ENCODE peak calls at places on chromosomes 4 and X, in seven cellular contexts. Y, X, T, B, O, F and N are unnamed samples. For H3K27me3, the result is how much of the 10 kb centered on the place peaks cover.

GRCh38 chr4:94516067-94516466 is 64.3 kb downstream of the PDLIM5 start:
- DNase-seq in O (no peak), X (no peak), Y (no peak), B (no peak), T (no peak), F (peak), N (no peak)

GRCh38 chrX:27728291-27728690 is 79.5 kb upstream of the MAGEB10 start:
- DNase-seq in Y (no peak), F (peak), B (no peak), T (no peak), X (no peak), O (no peak), N (no peak)

GRCh38 chr4:141307241-141307689 is 86.6 kb downstream of the ZNF330 start:
- DNase-seq in X (peak), Y (no peak), F (peak), B (peak), T (peak), O (peak), N (peak)

GRCh38 chrX:150032742-150033141 is 94.5 kb upstream of the EOLA2 start:
- DNase-seq in F (peak), B (no peak), X (no peak), O (no peak), T (no peak), Y (no peak), N (no peak)

GRCh38 chr4:87317527-87317926 is 5.2 kb downstream of the HSD17B13 start:
- DNase-seq in O (no peak), T (no peak), F (peak), X (no peak), B (no peak), Y (no peak), N (no peak)

GRCh38 chr4:57078685-57079521 is 31.3 kb downstream of the IGFBP7 start:
- DNase-seq in X (no peak), B (no peak), T (no peak), Y (no peak), O (no peak), F (no peak), N (no peak)

GRCh38 chr4:76882630-76883029 is 15.3 kb downstream of the SOWAHB start:
- DNase-seq in B (no peak), F (no peak), X (no peak), O (no peak), T (no peak), Y (no peak), N (no peak)

GRCh38 chr4:39900966-39901365 is 76.7 kb downstream of the PDS5A start:
- DNase-seq in T (no peak), X (no peak), F (peak), B (no peak), Y (no peak), O (no peak), N (no peak)

GRCh38 chr4:23929248-23929647 is 39.4 kb upstream of the PPARGC1A start:
- DNase-seq in B (no peak), X (no peak), Y (no peak), T (no peak), O (no peak), F (no peak), N (no peak)

GRCh38 chrX:150361777-150362351 is 1.3 kb upstream of the MAMLD1 start:
- DNase-seq in B (no peak), Y (no peak), T (no peak), F (peak), X (no peak), O (peak), N (peak)

GRCh38 chr4:145679520-145679919 is 426 bp upstream of the C4orf51 start:
- DNase-seq in B (no peak), Y (no peak), X (no peak), O (no peak), T (no peak), F (peak), N (peak)

GRCh38 chr4:181964731-181965130 is 278.5 kb upstream of the TENM3 start:
- DNase-seq in B (no peak), T (no peak), Y (no peak), F (no peak), O (no peak), X (no peak), N (no peak)

GRCh38 chr4:126544276-126544675 is 1088.5 kb upstream of the INTU start:
- DNase-seq in X (no peak), O (no peak), Y (no peak), T (no peak), B (no peak), F (no peak), N (no peak)

GRCh38 chr4:123995939-123996338 is 599.3 kb downstream of the SPRY1 start:
- DNase-seq in Y (no peak), X (no peak), F (peak), B (no peak), O (no peak), T (no peak), N (no peak)

GRCh38 chrX:16479206-16479869 is 170.6 kb upstream of the S100G start:
- DNase-seq in F (peak), X (no peak), B (no peak), O (no peak), T (no peak), Y (no peak), N (no peak)

DNA sequence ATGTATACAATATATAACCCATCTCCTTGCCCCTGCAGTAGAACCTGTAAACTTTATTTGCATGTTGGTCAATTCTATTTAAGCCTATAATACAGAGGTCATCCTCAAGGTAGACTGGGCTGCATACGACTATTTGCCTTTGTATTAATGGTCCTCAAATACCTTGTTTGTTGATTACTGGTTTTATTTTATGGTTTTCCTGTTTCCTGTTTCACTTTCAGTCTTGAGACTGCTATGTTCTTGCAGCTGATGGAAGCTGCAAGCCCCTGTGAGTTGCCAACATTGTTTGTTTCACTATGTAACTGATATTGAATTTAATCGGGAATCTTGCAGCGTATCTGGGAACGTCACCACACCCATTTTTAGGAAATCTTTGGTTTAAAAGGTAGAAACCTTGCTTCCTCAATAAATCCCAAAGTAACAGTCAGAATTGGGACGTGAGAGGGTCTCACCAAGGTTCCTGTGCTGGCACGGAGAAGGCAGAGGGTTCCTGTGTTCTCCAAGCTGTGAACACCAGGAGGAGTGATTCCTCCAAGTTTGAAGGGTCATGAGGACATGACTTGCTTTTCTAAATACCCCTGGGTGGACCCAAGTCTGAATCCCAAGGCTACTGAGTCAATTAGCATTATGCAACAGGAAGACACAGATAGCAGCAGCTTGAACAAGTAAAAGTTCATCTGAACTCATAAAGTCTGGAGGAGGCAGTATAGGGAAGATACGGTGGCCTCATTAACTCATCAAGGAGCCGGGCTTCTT is 110.6 kb upstream of the PNPLA4 start:
- DNase-seq in B (no peak), T (no peak), O (no peak), X (no peak), Y (no peak), F (no peak), N (no peak)
- H3K4me3 ChIP-seq in B (no peak), T (no peak), O (no peak), X (no peak), Y (no peak), F (no peak), N (no peak)

GRCh38 chr4:71460368-71460767 is 121.5 kb downstream of the SLC4A4 start:
- DNase-seq in F (no peak), O (no peak), Y (no peak), B (no peak), T (no peak), X (no peak), N (no peak)
- H3K27me3 ChIP-seq in F (under half), O (under half), Y (under half), B (under half), T (under half), X (under half), N (under half)

DNA sequence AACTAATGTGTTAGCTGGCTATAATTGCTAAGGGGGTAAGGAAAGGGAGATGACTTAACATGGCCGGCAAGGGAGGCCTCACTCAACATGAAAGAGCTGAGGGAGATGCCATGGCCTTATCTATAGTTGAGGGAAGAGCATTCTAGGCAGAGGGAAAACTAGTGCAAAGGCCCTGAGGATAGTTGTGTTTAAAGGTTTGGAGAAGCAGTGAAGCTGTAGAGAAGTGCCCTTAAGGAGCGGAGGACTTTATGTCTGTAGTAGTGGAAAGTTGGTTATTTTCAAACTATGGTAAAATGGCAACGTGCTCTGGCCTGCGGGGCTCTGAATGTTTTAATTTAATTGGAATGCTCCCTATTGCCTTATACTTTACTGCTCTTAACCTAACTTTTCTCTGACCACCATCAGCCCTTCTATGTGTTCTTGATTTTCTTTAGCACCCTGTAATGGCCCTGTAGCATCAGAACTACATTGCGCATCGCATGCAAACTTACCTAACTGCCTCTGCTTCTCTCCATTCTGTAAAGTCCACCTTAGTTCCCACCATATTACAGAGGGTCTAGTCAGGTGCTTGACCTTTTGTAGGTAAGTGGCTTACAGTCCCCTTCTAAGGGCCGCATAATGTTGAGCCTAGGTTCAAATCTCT is 35.8 kb downstream of the ERVMER34-1 start:
- DNase-seq in Y (no peak), T (no peak), F (no peak), X (no peak), O (no peak), B (no peak), N (no peak)
- TF ChIP-seq POLR2A in Y (no peak), T (no peak), F (no peak), X (no peak), O (no peak), B (no peak), N (no peak)

DNA sequence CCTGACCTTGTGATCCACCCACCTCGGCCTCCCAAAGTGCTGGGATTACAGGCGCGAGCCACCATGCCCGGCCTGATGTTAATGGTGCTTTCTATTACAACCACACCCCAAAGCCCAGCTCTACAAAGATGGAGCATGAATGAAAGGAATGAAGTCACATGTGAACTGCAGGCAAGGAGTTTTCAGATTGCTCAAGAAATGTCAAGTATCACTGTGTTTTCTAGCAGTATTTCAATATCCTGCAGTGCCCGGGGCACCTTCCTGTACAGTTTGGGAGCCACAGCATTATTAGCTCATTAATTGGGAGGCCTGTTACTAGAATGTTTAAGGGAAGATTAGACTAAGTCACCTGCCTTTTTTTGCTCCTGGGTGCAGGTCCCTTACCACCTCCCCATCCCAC is 40.1 kb downstream of the PRIMPOL start:
- DNase-seq in B (no peak), O (no peak), T (no peak), X (no peak), Y (no peak), F (no peak), N (no peak)
- H3K4me3 ChIP-seq in B (no peak), O (no peak), T (no peak), X (no peak), Y (no peak), F (no peak), N (no peak)

GRCh38 chrX:132963846-132964245 is 5.4 kb upstream of the HS6ST2 start:
- DNase-seq in F (no peak), Y (peak), T (no peak), X (no peak), O (no peak), B (no peak), N (no peak)

GRCh38 chrX:132967049-132967448 is 8.6 kb upstream of the HS6ST2 start:
- DNase-seq in Y (peak), O (no peak), F (no peak), B (no peak), T (no peak), X (no peak), N (no peak)

GRCh38 chrX:132965461-132965860 is 7.0 kb upstream of the HS6ST2 start:
- DNase-seq in X (no peak), O (no peak), Y (peak), B (no peak), F (no peak), T (no peak), N (no peak)

GRCh38 chrX:132968282-132968681 is 9.9 kb upstream of the HS6ST2 start:
- DNase-seq in Y (no peak), B (no peak), X (no peak), O (no peak), F (no peak), T (no peak), N (no peak)
- H3K27me3 ChIP-seq in Y (under half), B (under half), X (under half), O (under half), F (under half), T (under half), N (under half)

DNA sequence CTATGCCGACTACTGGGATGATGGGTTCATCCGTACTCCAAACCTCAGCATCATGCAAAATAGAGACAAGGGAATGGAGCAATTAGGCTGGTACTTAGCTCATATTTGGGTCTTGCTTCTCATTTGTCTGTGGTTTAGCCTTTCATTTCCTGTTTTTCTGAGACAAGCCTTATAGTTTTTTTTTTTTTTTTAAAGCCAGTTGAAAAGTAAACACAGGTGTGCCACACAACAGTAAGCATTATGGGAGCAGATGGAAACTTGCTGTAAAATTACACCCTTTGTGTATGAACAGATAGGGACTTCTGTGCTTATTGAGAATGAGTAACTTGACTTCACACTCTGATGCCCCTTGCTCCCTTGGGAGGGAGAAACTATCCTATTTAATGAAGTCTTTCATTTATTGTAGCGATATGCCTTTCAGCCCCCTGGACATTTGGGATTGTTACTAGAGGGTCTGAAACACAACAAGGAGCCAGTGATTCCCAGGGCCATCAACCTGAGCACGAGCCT is 13.7 kb downstream of the RASSF6 start:
- DNase-seq in Y (no peak), B (no peak), F (no peak), O (no peak), X (no peak), T (no peak), N (no peak)
- TF ChIP-seq POLR2A in Y (no peak), B (no peak), F (no peak), O (no peak), X (no peak), T (no peak), N (no peak)